ENCODE peak calls at places on chromosomes 7 and 10, in six cellular contexts. One of them, this sample, is unnamed.

GRCh38 chr10:71308985-71309384 is 10.1 kb upstream of the SLC29A3 start:
- DNase-seq in LoVo: no peak
- DNase-seq in IMR-90: no peak
- DNase-seq in M059J: no peak
- DNase-seq in iPS-NIHi11: no peak
- DNase-seq in Peyer's patch: no peak
- DNase-seq in this sample: no peak

GRCh38 chr7:42347616-42348015 is 110.6 kb upstream of the GLI3 start:
- DNase-seq in IMR-90: no peak
- DNase-seq in M059J: no peak
- DNase-seq in Peyer's patch: no peak
- DNase-seq in iPS-NIHi11: no peak
- DNase-seq in LoVo: no peak
- DNase-seq in this sample: no peak

GRCh38 chr10:80924063-80924952 is 386.6 kb downstream of the SH2D4B start:
- DNase-seq in M059J: peak
- DNase-seq in LoVo: peak
- DNase-seq in IMR-90: peak
- DNase-seq in iPS-NIHi11: peak
- DNase-seq in Peyer's patch: no peak
- DNase-seq in this sample: peak

GRCh38 chr7:351256-351655 is 61.3 kb downstream of the FOXL3 start:
- DNase-seq in Peyer's patch: no peak
- DNase-seq in IMR-90: no peak
- DNase-seq in iPS-NIHi11: no peak
- DNase-seq in M059J: no peak
- DNase-seq in LoVo: no peak
- DNase-seq in this sample: peak

GRCh38 chr7:111796671-111797070 is 234.4 kb upstream of the IMMP2L start:
- DNase-seq in iPS-NIHi11: no peak
- DNase-seq in Peyer's patch: no peak
- DNase-seq in M059J: no peak
- DNase-seq in LoVo: no peak
- DNase-seq in IMR-90: peak
- DNase-seq in this sample: no peak

GRCh38 chr10:109920011-109920410 is 3.3 kb downstream of the XPNPEP1 start:
- DNase-seq in iPS-NIHi11: no peak
- DNase-seq in LoVo: no peak
- DNase-seq in M059J: no peak
- DNase-seq in IMR-90: no peak
- DNase-seq in Peyer's patch: no peak
- DNase-seq in this sample: peak

GRCh38 chr10:100966887-100967286 is 2.4 kb upstream of the SEMA4G start:
- DNase-seq in LoVo: no peak
- DNase-seq in IMR-90: no peak
- DNase-seq in iPS-NIHi11: no peak
- DNase-seq in Peyer's patch: no peak
- DNase-seq in M059J: no peak
- DNase-seq in this sample: no peak

GRCh38 chr7:75040512-75040911 is 33.1 kb downstream of the RCC1L start:
- DNase-seq in IMR-90: no peak
- DNase-seq in LoVo: no peak
- DNase-seq in M059J: no peak
- DNase-seq in iPS-NIHi11: no peak
- DNase-seq in Peyer's patch: no peak
- DNase-seq in this sample: no peak

GRCh38 chr7:98203261-98203963 is 7.8 kb upstream of the BHLHA15 start:
- DNase-seq in M059J: no peak
- DNase-seq in LoVo: no peak
- DNase-seq in Peyer's patch: no peak
- DNase-seq in IMR-90: no peak
- DNase-seq in iPS-NIHi11: no peak
- DNase-seq in this sample: no peak

GRCh38 chr10:35652824-35653223 is 10.7 kb upstream of the FZD8 start:
- DNase-seq in M059J: no peak
- DNase-seq in Peyer's patch: no peak
- DNase-seq in IMR-90: no peak
- DNase-seq in iPS-NIHi11: no peak
- DNase-seq in LoVo: no peak
- DNase-seq in this sample: no peak

GRCh38 chr7:22667562-22668239 is 59.3 kb upstream of the IL6 start:
- DNase-seq in iPS-NIHi11: peak
- DNase-seq in Peyer's patch: no peak
- DNase-seq in M059J: peak
- DNase-seq in IMR-90: peak
- DNase-seq in LoVo: peak
- DNase-seq in this sample: no peak

GRCh38 chr7:132494474-132494873 is 81.8 kb downstream of the PLXNA4 start:
- DNase-seq in IMR-90: no peak
- DNase-seq in M059J: no peak
- DNase-seq in Peyer's patch: no peak
- DNase-seq in iPS-NIHi11: no peak
- DNase-seq in LoVo: no peak
- DNase-seq in this sample: no peak

GRCh38 chr7:85114342-85114741 is 72.5 kb downstream of the SEMA3D start:
- DNase-seq in Peyer's patch: no peak
- DNase-seq in M059J: peak
- DNase-seq in IMR-90: no peak
- DNase-seq in iPS-NIHi11: no peak
- DNase-seq in LoVo: peak
- DNase-seq in this sample: no peak

GRCh38 chr7:35415411-35415822 is 161.5 kb upstream of the TBX20 start:
- DNase-seq in IMR-90: no peak
- DNase-seq in M059J: no peak
- DNase-seq in LoVo: no peak
- DNase-seq in Peyer's patch: no peak
- DNase-seq in iPS-NIHi11: no peak
- DNase-seq in this sample: no peak

GRCh38 chr7:42238709-42239395 is 1.8 kb upstream of the GLI3 start:
- DNase-seq in Peyer's patch: no peak
- DNase-seq in IMR-90: peak
- DNase-seq in iPS-NIHi11: peak
- DNase-seq in M059J: peak
- DNase-seq in LoVo: no peak
- DNase-seq in this sample: no peak

GRCh38 chr7:27169658-27170493 is 4.2 kb downstream of the HOXA10 start:
- DNase-seq in LoVo: peak
- DNase-seq in M059J: peak
- DNase-seq in iPS-NIHi11: no peak
- DNase-seq in IMR-90: no peak
- DNase-seq in Peyer's patch: peak
- DNase-seq in this sample: no peak

GRCh38 chr7:37516610-37517108 is 68.0 kb upstream of the ELMO1 start:
- DNase-seq in IMR-90: no peak
- DNase-seq in LoVo: no peak
- DNase-seq in iPS-NIHi11: no peak
- DNase-seq in Peyer's patch: no peak
- DNase-seq in M059J: no peak
- DNase-seq in this sample: no peak

GRCh38 chr7:155625557-155625956 is 18.9 kb upstream of the RBM33 start:
- DNase-seq in M059J: no peak
- DNase-seq in Peyer's patch: no peak
- DNase-seq in LoVo: no peak
- DNase-seq in iPS-NIHi11: no peak
- DNase-seq in IMR-90: no peak
- DNase-seq in this sample: no peak

GRCh38 chr10:77457266-77457665 is 180.3 kb downstream of the KCNMA1 start:
- DNase-seq in Peyer's patch: no peak
- DNase-seq in IMR-90: no peak
- DNase-seq in iPS-NIHi11: no peak
- DNase-seq in M059J: no peak
- DNase-seq in LoVo: no peak
- DNase-seq in this sample: no peak

GRCh38 chr10:77564781-77565589 is 72.6 kb downstream of the KCNMA1 start:
- DNase-seq in LoVo: peak
- DNase-seq in IMR-90: peak
- DNase-seq in M059J: peak
- DNase-seq in Peyer's patch: no peak
- DNase-seq in iPS-NIHi11: peak
- DNase-seq in this sample: no peak

GRCh38 chr7:102152672-102153585 is 133.7 kb upstream of the SH2B2 start:
- DNase-seq in LoVo: no peak
- DNase-seq in M059J: peak
- DNase-seq in Peyer's patch: peak
- DNase-seq in IMR-90: peak
- DNase-seq in iPS-NIHi11: peak
- DNase-seq in this sample: no peak

GRCh38 chr10:74748632-74749031 is 77.8 kb upstream of the KAT6B start:
- DNase-seq in M059J: no peak
- DNase-seq in LoVo: no peak
- DNase-seq in iPS-NIHi11: no peak
- DNase-seq in IMR-90: no peak
- DNase-seq in Peyer's patch: no peak
- DNase-seq in this sample: no peak

GRCh38 chr7:1123721-1124120 is 35.8 kb downstream of the GPER1 start:
- DNase-seq in M059J: no peak
- DNase-seq in IMR-90: peak
- DNase-seq in LoVo: no peak
- DNase-seq in Peyer's patch: no peak
- DNase-seq in iPS-NIHi11: peak
- DNase-seq in this sample: no peak

GRCh38 chr10:43890124-43890523 is 241.4 kb upstream of the ZNF32 start:
- DNase-seq in IMR-90: peak
- DNase-seq in M059J: peak
- DNase-seq in Peyer's patch: no peak
- DNase-seq in iPS-NIHi11: no peak
- DNase-seq in LoVo: no peak
- DNase-seq in this sample: no peak

GRCh38 chr10:89310092-89310886 is 8.4 kb downstream of the IFIT2 start:
- DNase-seq in iPS-NIHi11: no peak
- DNase-seq in Peyer's patch: no peak
- DNase-seq in LoVo: no peak
- DNase-seq in IMR-90: no peak
- DNase-seq in M059J: no peak
- DNase-seq in this sample: no peak

GRCh38 chr10:11164806-11165590 is 147.3 kb downstream of the CELF2 start:
- DNase-seq in M059J: peak
- DNase-seq in LoVo: no peak
- DNase-seq in IMR-90: peak
- DNase-seq in Peyer's patch: peak
- DNase-seq in iPS-NIHi11: peak
- DNase-seq in this sample: peak

This sample was measured in activated CD8-positive, alpha-beta T cell treated with anti-CD3 and anti-CD28 coated beads, Interleukin-2, amount 10 ng/mL, durations not matched to agents 7 days and 5 days.